ENCODE peak calls at places on chromosomes 6 and 20, in five cellular contexts. X, O, I, V and R are unnamed samples.

GRCh38 chr20:51385941-51386530 is 156.5 kb downstream of the NFATC2 start:
- DNase-seq in X (no peak), O (peak; percentile 74), I (no peak), V (no peak), R (no peak)

GRCh38 chr6:20755631-20756030 is 221.4 kb downstream of the CDKAL1 start:
- DNase-seq in X (no peak), O (peak; percentile 79), I (no peak), V (no peak), R (no peak)

GRCh38 chr20:54107600-54108393 is 37.4 kb upstream of the BCAS1 start:
- DNase-seq in X (no peak), O (peak; percentile 26), I (no peak), V (no peak), R (peak; percentile 21)

GRCh38 chr6:139364302-139364981 is 10.0 kb downstream of the CITED2 start:
- DNase-seq in X (no peak), O (peak; percentile 64), I (no peak), V (no peak), R (peak; percentile 64)

GRCh38 chr20:24646331-24646730 is 176.9 kb downstream of the SYNDIG1 start:
- DNase-seq in X (no peak), O (no peak), I (no peak), V (no peak), R (no peak)

GRCh38 chr6:4506806-4507205 is 269.4 kb upstream of the CDYL start:
- DNase-seq in X (no peak), O (no peak), I (no peak), V (no peak), R (no peak)

GRCh38 chr20:37032077-37032476 is 63.7 kb downstream of the RBL1 start:
- DNase-seq in X (no peak), O (no peak), I (no peak), V (no peak), R (no peak)

GRCh38 chr6:132780770-132781371 is 17.6 kb downstream of the SLC18B1 start:
- DNase-seq in X (no peak), O (peak; percentile 18), I (no peak), V (no peak), R (peak; percentile 26)

GRCh38 chr6:154354265-154354777 is 2.3 kb downstream of the IPCEF1 start:
- DNase-seq in X (no peak), O (no peak), I (no peak), V (no peak), R (no peak)

GRCh38 chr20:49677777-49678758 is 35.6 kb downstream of the B4GALT5 start:
- DNase-seq in X (no peak), O (peak; percentile 53), I (peak; percentile 55), V (no peak), R (no peak)

GRCh38 chr6:71482742-71483141 is 194.1 kb downstream of the OGFRL1 start:
- DNase-seq in X (no peak), O (peak; percentile 36), I (no peak), V (no peak), R (peak; percentile 30)

GRCh38 chr6:105883966-105884365 is 202.2 kb upstream of the PRDM1 start:
- DNase-seq in X (no peak), O (no peak), I (no peak), V (no peak), R (no peak)

GRCh38 chr6:113358063-113358583 is 499.0 kb upstream of the MARCKS start:
- DNase-seq in X (no peak), O (no peak), I (no peak), V (no peak), R (no peak)